ENCODE peak calls at places on chromosomes 11 and 22, in six cellular contexts. W is stomach, R is SK-N-SH, Y is sigmoid colon, E is tibial nerve, P is A549. U is an unnamed sample.

GRCh38 chr11:95699631-95700470 is 89.7 kb downstream of the FAM76B start:
- DNase-seq in W (no peak), R (no peak), Y (no peak), E (no peak), P (no peak), U (no peak)

GRCh38 chr11:8749202-8749601 is 66.6 kb downstream of the RPL27A start:
- DNase-seq in W (no peak), R (no peak), Y (peak), E (no peak), P (no peak), U (no peak)

GRCh38 chr11:128692750-128693578 is 908 bp upstream of the FLI1 start:
- DNase-seq in W (no peak), R (peak), Y (no peak), E (no peak), P (peak), U (no peak)

GRCh38 chr11:21174781-21175180 is 505.4 kb downstream of the NELL1 start:
- DNase-seq in W (no peak), R (no peak), Y (no peak), E (no peak), P (no peak), U (no peak)

GRCh38 chr22:39348909-39349505 is 784 bp upstream of the SYNGR1 start:
- DNase-seq in W (no peak), R (peak), Y (no peak), E (no peak), P (no peak), U (peak)

GRCh38 chr11:78878631-78879030 is 304.0 kb upstream of the NARS2 start:
- DNase-seq in W (no peak), R (no peak), Y (no peak), E (no peak), P (no peak), U (no peak)

GRCh38 chr11:93846411-93846810 is 4.0 kb downstream of the VSTM5 start:
- DNase-seq in W (no peak), R (no peak), Y (no peak), E (no peak), P (no peak), U (no peak)

GRCh38 chr22:30340911-30341685 is 14.4 kb upstream of the TBC1D10A start:
- DNase-seq in W (no peak), R (no peak), Y (peak), E (peak), P (no peak), U (no peak)

GRCh38 chr11:2843551-2843950 is 42.0 kb downstream of the CDKN1C start:
- DNase-seq in W (no peak), R (no peak), Y (no peak), E (no peak), P (no peak), U (no peak)

GRCh38 chr11:79110308-79110707 is 330.5 kb downstream of the TENM4 start:
- DNase-seq in W (no peak), R (no peak), Y (no peak), E (no peak), P (no peak), U (no peak)

GRCh38 chr22:36323182-36323854 is 64.4 kb downstream of the MYH9 start:
- DNase-seq in W (peak), R (no peak), Y (peak), E (peak), P (no peak), U (no peak)

GRCh38 chr22:25448435-25449051 is 115.9 kb upstream of the GRK3 start:
- DNase-seq in W (no peak), R (peak), Y (no peak), E (no peak), P (no peak), U (no peak)

GRCh38 chr11:108788565-108789199 is 123.8 kb downstream of the DDX10 start:
- DNase-seq in W (no peak), R (no peak), Y (no peak), E (no peak), P (peak), U (no peak)

GRCh38 chr22:38700271-38700788 is 413 bp downstream of the JOSD1 start:
- DNase-seq in W (peak), R (peak), Y (peak), E (peak), P (no peak), U (peak)

GRCh38 chr11:21374381-21374780 is 705.0 kb downstream of the NELL1 start:
- DNase-seq in W (no peak), R (no peak), Y (no peak), E (no peak), P (no peak), U (no peak)

GRCh38 chr11:64856382-64857227 is 12.2 kb upstream of the CDC42BPG start:
- DNase-seq in W (peak), R (no peak), Y (peak), E (no peak), P (peak), U (no peak)

GRCh38 chr11:123083623-123084029 is 21.7 kb upstream of the HSPA8 start:
- DNase-seq in W (peak), R (peak), Y (peak), E (peak), P (peak), U (peak)

GRCh38 chr22:38872831-38873248 is 824 bp upstream of the CBX6 start:
- DNase-seq in W (peak), R (peak), Y (peak), E (no peak), P (peak), U (peak)

GRCh38 chr22:18064636-18065035 is 13.2 kb upstream of the PEX26 start:
- DNase-seq in W (no peak), R (no peak), Y (no peak), E (no peak), P (no peak), U (no peak)

GRCh38 chr11:2092956-2093412 is 46.2 kb downstream of the IGF2 start:
- DNase-seq in W (peak), R (peak), Y (peak), E (no peak), P (no peak), U (no peak)

GRCh38 chr11:57276857-57277505 is 39.9 kb upstream of the APLNR start:
- DNase-seq in W (no peak), R (no peak), Y (no peak), E (no peak), P (no peak), U (no peak)

GRCh38 chr11:47616726-47617416 is 22.7 kb upstream of the C1QTNF4 start:
- DNase-seq in W (no peak), R (no peak), Y (peak), E (peak), P (peak), U (peak)

GRCh38 chr11:70525006-70525405 is 126.7 kb downstream of the CTTN start:
- DNase-seq in W (no peak), R (peak), Y (no peak), E (no peak), P (no peak), U (no peak)

GRCh38 chr11:123587044-123587443 is 67.4 kb downstream of the SCN3B start:
- DNase-seq in W (no peak), R (no peak), Y (no peak), E (no peak), P (peak), U (no peak)

GRCh38 chr11:128691802-128692749 is 1.8 kb upstream of the FLI1 start:
- DNase-seq in W (no peak), R (peak), Y (no peak), E (no peak), P (no peak), U (no peak)

GRCh38 chr22:17629646-17630045 is 1.1 kb upstream of the ATP6V1E1 start:
- DNase-seq in W (no peak), R (no peak), Y (no peak), E (no peak), P (no peak), U (no peak)

GRCh38 chr22:49638788-49639187 is 188.9 kb downstream of the BRD1 start:
- DNase-seq in W (no peak), R (no peak), Y (no peak), E (no peak), P (no peak), U (no peak)

GRCh38 chr22:43300891-43301676 is 42.1 kb downstream of the SCUBE1 start:
- DNase-seq in W (no peak), R (no peak), Y (no peak), E (peak), P (no peak), U (peak)
- TF ChIP-seq EP300 in W (no peak), R (no peak), Y (no peak), E (peak), P (no peak), U (no peak)

GRCh38 chr11:104968365-104968855 is at the start of gene CASP4:
- DNase-seq in W (no peak), R (peak), Y (no peak), E (no peak), P (peak), U (peak)
- TF ChIP-seq EP300 in W (no peak), R (no peak), Y (peak), E (peak), P (no peak), U (peak)

GRCh38 chr11:127587511-127587910 is 586.9 kb upstream of the KIRREL3 start:
- DNase-seq in W (no peak), R (peak), Y (no peak), E (no peak), P (no peak), U (no peak)
- TF ChIP-seq EP300 in W (no peak), R (no peak), Y (no peak), E (no peak), P (no peak), U (no peak)

GRCh38 chr22:45878901-45879551 is 97.9 kb downstream of the WNT7B start:
- DNase-seq in W (no peak), R (no peak), Y (peak), E (no peak), P (no peak), U (peak)
- TF ChIP-seq EP300 in W (no peak), R (no peak), Y (no peak), E (no peak), P (no peak), U (no peak)

GRCh38 chr11:44766972-44767278 is 40.2 kb downstream of the TSPAN18 start:
- DNase-seq in W (no peak), R (no peak), Y (no peak), E (no peak), P (no peak), U (no peak)

GRCh38 chr11:44765676-44766075 is 38.9 kb downstream of the TSPAN18 start:
- DNase-seq in W (no peak), R (no peak), Y (no peak), E (no peak), P (no peak), U (no peak)

GRCh38 chr11:44767421-44767820 is 40.7 kb downstream of the TSPAN18 start:
- DNase-seq in W (no peak), R (no peak), Y (no peak), E (no peak), P (no peak), U (no peak)

GRCh38 chr11:44765026-44765595 is 38.3 kb downstream of the TSPAN18 start:
- DNase-seq in W (no peak), R (no peak), Y (peak), E (no peak), P (no peak), U (no peak)

DNA sequence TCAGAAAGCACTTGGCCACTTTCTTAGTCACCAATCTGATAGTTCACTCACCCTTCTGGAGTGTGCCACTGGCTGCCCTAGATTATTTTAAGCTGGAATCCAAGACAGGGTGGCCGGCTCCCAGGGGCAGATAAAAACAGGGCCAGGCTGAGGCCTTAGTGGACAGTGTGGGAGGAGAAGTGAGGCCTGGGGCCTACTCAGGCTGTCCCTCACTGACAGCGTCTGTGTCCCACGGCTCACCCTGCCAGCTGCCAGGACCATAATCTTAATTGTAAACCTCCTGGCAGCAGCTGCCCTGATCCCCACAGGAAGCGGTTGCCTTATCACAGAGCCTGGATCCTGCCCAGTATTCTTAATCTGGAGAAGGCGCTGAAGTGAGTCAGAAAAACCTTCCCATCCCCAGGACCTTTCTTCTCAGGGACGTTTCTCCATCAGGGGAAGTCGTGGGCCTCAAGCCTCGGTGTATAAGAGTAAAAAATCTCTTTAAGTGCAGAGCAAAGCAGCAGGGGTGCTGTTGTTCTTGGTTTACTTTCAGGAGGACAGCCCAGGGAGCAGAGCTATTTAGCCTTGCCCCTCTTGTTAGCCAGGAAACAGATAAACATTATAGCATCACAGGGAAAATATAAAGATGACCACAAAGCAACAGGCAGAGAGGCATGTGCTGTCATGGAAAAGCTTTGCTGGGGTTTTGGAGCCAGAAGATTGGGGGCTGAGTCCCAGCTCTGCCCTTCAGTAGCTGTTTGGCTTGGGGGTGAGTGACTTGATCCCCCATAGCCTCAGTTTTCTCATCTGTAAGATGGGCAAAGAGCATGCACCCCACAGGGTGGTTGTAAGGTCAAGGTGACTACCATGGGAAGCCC is 39.6 kb downstream of the TSPAN18 start:
- DNase-seq in W (peak), R (peak), Y (no peak), E (no peak), P (no peak), U (peak)
- TF ChIP-seq EP300 in W (no peak), R (peak), Y (no peak), E (no peak), P (no peak), U (no peak)

GRCh38 chr11:26331911-26332571 is at the start of gene ANO3:
- DNase-seq in W (peak), R (peak), Y (peak), E (no peak), P (peak), U (peak)
- TF ChIP-seq EP300 in W (no peak), R (no peak), Y (no peak), E (no peak), P (no peak), U (no peak)

GRCh38 chr11:129817282-129818051 is 1.8 kb downstream of the TMEM45B start:
- DNase-seq in W (no peak), R (no peak), Y (no peak), E (no peak), P (no peak), U (no peak)

GRCh38 chr11:129813216-129813791 is 2.3 kb upstream of the TMEM45B start:
- DNase-seq in W (no peak), R (no peak), Y (no peak), E (no peak), P (no peak), U (no peak)

GRCh38 chr11:129814244-129814992 is 1.2 kb upstream of the TMEM45B start:
- DNase-seq in W (no peak), R (peak), Y (no peak), E (no peak), P (peak), U (no peak)

GRCh38 chr11:129819237-129819636 is 3.6 kb downstream of the TMEM45B start:
- DNase-seq in W (no peak), R (no peak), Y (no peak), E (no peak), P (no peak), U (no peak)

DNA sequence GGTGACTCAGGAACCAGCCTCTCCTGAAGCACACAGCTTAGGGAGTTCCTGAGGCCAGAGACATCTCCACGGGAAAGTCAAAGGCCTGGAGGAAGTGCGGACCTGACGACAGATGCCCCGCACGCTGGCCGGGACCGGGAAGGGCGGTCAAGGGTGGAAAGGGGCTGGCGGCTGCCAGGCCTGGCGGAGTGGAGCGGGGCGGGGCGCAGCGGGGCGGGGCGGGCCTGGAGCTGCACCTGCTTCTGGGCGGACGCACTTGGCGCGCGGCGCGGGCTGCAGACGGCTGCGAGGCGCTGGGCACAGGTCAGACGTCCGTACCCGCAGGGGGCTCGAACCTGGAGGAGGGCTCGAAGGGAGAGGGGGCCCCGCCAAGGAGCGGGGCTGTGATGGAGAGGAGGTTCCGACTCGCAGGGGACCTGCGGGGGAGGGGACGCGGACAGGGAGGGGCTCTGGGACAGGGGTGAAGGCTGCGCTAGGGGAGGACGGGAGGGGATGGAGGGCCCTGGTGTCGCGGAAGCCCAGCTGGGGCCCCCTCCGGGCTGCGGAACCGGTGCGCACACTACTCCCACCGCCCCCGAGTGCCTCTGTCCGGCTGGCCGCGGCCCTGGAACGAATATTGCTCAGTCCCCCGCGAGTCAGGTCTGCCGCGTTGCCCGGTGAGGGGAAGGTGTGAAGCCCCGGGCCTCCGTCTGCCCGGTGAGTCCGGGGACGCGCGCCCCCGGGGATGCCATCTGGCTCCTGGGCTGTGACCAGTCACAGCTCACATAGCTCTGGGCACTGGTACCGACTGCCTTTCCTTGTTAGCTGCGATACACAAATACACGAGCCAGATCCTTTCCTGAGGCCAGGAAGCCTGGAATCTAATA is at the start of gene TMEM45B:
- DNase-seq in W (peak), R (peak), Y (no peak), E (no peak), P (no peak), U (no peak)
- TF ChIP-seq EP300 in W (no peak), R (no peak), Y (no peak), E (no peak), P (no peak), U (no peak)

GRCh38 chr11:20119315-20119714 is 41.0 kb downstream of the DBX1 start:
- DNase-seq in W (no peak), R (no peak), Y (no peak), E (no peak), P (no peak), U (no peak)
- TF ChIP-seq EP300 in W (no peak), R (no peak), Y (no peak), E (no peak), P (no peak), U (no peak)

GRCh38 chr11:996681-997080 is 39.8 kb downstream of the MUC6 start:
- DNase-seq in W (no peak), R (no peak), Y (no peak), E (no peak), P (no peak), U (no peak)
- TF ChIP-seq EP300 in W (no peak), R (no peak), Y (no peak), E (no peak), P (no peak), U (no peak)

GRCh38 chr22:22396741-22397291 is 111.7 kb downstream of the ZNF280B start:
- DNase-seq in W (no peak), R (no peak), Y (no peak), E (no peak), P (no peak), U (no peak)

GRCh38 chr22:22397292-22397870 is 111.2 kb downstream of the ZNF280B start:
- DNase-seq in W (no peak), R (no peak), Y (peak), E (peak), P (peak), U (no peak)

GRCh38 chr22:22398530-22399327 is 109.8 kb downstream of the ZNF280B start:
- DNase-seq in W (no peak), R (no peak), Y (no peak), E (no peak), P (no peak), U (no peak)

GRCh38 chr22:22400099-22400498 is 108.4 kb downstream of the ZNF280B start:
- DNase-seq in W (no peak), R (no peak), Y (no peak), E (no peak), P (no peak), U (no peak)

GRCh38 chr22:22397875-22398524 is 110.5 kb downstream of the ZNF280B start:
- DNase-seq in W (no peak), R (no peak), Y (peak), E (no peak), P (no peak), U (no peak)
- TF ChIP-seq EP300 in W (no peak), R (no peak), Y (no peak), E (no peak), P (no peak), U (no peak)

U was measured in ovary.